ENCODE peak calls at places on chromosomes 7 and 10, in eight cellular contexts. L, U, K, M, V, W, S and Q are unnamed samples.

GRCh38 chr7:76225379-76225778 is 23.7 kb downstream of the SRRM3 start:
- DNase-seq in L (peak; percentile 11), U (peak; percentile 32), K (no peak), M (peak; percentile 43), V (peak; percentile 24), W (peak; percentile 49), S (no peak), Q (no peak)

GRCh38 chr10:22570733-22571430 is 143.5 kb downstream of the PIP4K2A start:
- DNase-seq in L (no peak), U (no peak), K (no peak), M (no peak), V (no peak), W (no peak), S (no peak), Q (no peak)

GRCh38 chr10:20147679-20148078 is 331.4 kb downstream of the PLXDC2 start:
- DNase-seq in L (peak; percentile 4), U (no peak), K (no peak), M (no peak), V (no peak), W (no peak), S (no peak), Q (no peak)

GRCh38 chr10:12235796-12236195 is 39.8 kb downstream of the CDC123 start:
- DNase-seq in L (no peak), U (no peak), K (no peak), M (no peak), V (no peak), W (no peak), S (no peak), Q (no peak)

GRCh38 chr10:78047314-78047891 is 13.7 kb downstream of the RPS24 start:
- DNase-seq in L (peak; percentile 53), U (peak; percentile 85), K (peak; percentile 64), M (peak; percentile 61), V (peak; percentile 82), W (peak; percentile 73), S (peak; percentile 94), Q (peak; percentile 89)

GRCh38 chr10:103244663-103245271 is 920 bp upstream of the RPEL1 start:
- DNase-seq in L (peak; percentile 68), U (peak; percentile 48), K (peak; percentile 21), M (peak; percentile 66), V (peak; percentile 73), W (peak; percentile 60), S (peak; percentile 89), Q (peak; percentile 81)

GRCh38 chr7:142750321-142750938 is 1.2 kb downstream of the PRSS1 start:
- DNase-seq in L (no peak), U (no peak), K (no peak), M (no peak), V (no peak), W (no peak), S (no peak), Q (no peak)

GRCh38 chr7:102125127-102125561 is 161.5 kb upstream of the SH2B2 start:
- DNase-seq in L (no peak), U (peak; percentile 56), K (no peak), M (peak; percentile 40), V (peak; percentile 88), W (no peak), S (peak; percentile 52), Q (no peak)

GRCh38 chr7:135147899-135148721 is at the start of gene TMEM140:
- DNase-seq in L (peak; percentile 22), U (no peak), K (no peak), M (peak; percentile 81), V (peak; percentile 80), W (peak; percentile 70), S (peak; percentile 92), Q (peak; percentile 64)

GRCh38 chr7:115763347-115763746 is 267.2 kb downstream of the TFEC start:
- DNase-seq in L (no peak), U (no peak), K (no peak), M (no peak), V (no peak), W (no peak), S (no peak), Q (no peak)

GRCh38 chr7:22729180-22729579 is 2.2 kb downstream of the IL6 start:
- DNase-seq in L (no peak), U (no peak), K (no peak), M (no peak), V (no peak), W (no peak), S (no peak), Q (no peak)

GRCh38 chr10:121595806-121596667 is 2.2 kb downstream of the FGFR2 start:
- DNase-seq in L (peak; percentile 26), U (no peak), K (peak; percentile 28), M (no peak), V (no peak), W (no peak), S (no peak), Q (no peak)

GRCh38 chr10:102918817-102919236 is 733 bp downstream of the CNNM2 start:
- DNase-seq in L (peak; percentile 20), U (peak; percentile 25), K (no peak), M (no peak), V (no peak), W (no peak), S (peak; percentile 54), Q (no peak)

GRCh38 chr10:90849956-90850749 is 7.7 kb downstream of the HTR7 start:
- DNase-seq in L (peak; percentile 92), U (no peak), K (no peak), M (no peak), V (peak; percentile 57), W (no peak), S (no peak), Q (no peak)

GRCh38 chr10:86017841-86018734 is 348.5 kb downstream of the GRID1 start:
- DNase-seq in L (no peak), U (peak; percentile 55), K (no peak), M (no peak), V (no peak), W (no peak), S (no peak), Q (no peak)